ENCODE peak calls at places on chromosomes 1 and 21, in six cellular contexts. A is stomach, J is heart left ventricle, T is RWPE1, I is fibroblast of the aortic adventitia, O is mucosa of descending colon. D is an unnamed sample.

GRCh38 chr1:198788561-198789064 is 149.8 kb downstream of the PTPRC start:
- DNase-seq in A (no peak), J (no peak), T (no peak), I (no peak), O (no peak), D (peak; percentile 87)

GRCh38 chr1:232226197-232226681 is 403.7 kb downstream of the SIPA1L2 start:
- DNase-seq in A (no peak), J (no peak), T (peak; percentile 48), I (peak; percentile 15), O (no peak), D (peak; percentile 60)

GRCh38 chr21:43347864-43348766 is 78.8 kb downstream of the SIK1 start:
- DNase-seq in A (no peak), J (no peak), T (no peak), I (no peak), O (no peak), D (no peak)

GRCh38 chr1:47582891-47583608 is 145.2 kb downstream of the FOXD2 start:
- DNase-seq in A (no peak), J (no peak), T (peak; percentile 60), I (no peak), O (no peak), D (no peak)

GRCh38 chr1:16168622-16169021 is 12.8 kb upstream of the EPHA2 start:
- DNase-seq in A (no peak), J (no peak), T (no peak), I (no peak), O (no peak), D (no peak)

GRCh38 chr1:245715291-245715701 is 560.5 kb downstream of the KIF26B start:
- DNase-seq in A (no peak), J (no peak), T (no peak), I (peak; percentile 49), O (no peak), D (peak; percentile 18)

GRCh38 chr1:54052470-54052933 is 502 bp downstream of the TMEM59 start:
- DNase-seq in A (peak; percentile 32), J (no peak), T (peak; percentile 46), I (no peak), O (no peak), D (peak; percentile 31)

GRCh38 chr1:26032636-26033357 is 11.2 kb downstream of the EXTL1 start:
- DNase-seq in A (no peak), J (no peak), T (no peak), I (no peak), O (no peak), D (no peak)

GRCh38 chr1:202658766-202659165 is 51.5 kb downstream of the SYT2 start:
- DNase-seq in A (no peak), J (no peak), T (no peak), I (no peak), O (no peak), D (no peak)

GRCh38 chr1:202659541-202659940 is 50.7 kb downstream of the SYT2 start:
- DNase-seq in A (no peak), J (no peak), T (no peak), I (no peak), O (no peak), D (no peak)

GRCh38 chr1:202658251-202658650 is 52.0 kb downstream of the SYT2 start:
- DNase-seq in A (no peak), J (no peak), T (no peak), I (no peak), O (no peak), D (no peak)

GRCh38 chr1:202661136-202661845 is 49.0 kb downstream of the SYT2 start:
- DNase-seq in A (no peak), J (no peak), T (no peak), I (no peak), O (no peak), D (no peak)

GRCh38 chr1:202659974-202660373 is 50.3 kb downstream of the SYT2 start:
- DNase-seq in A (no peak), J (no peak), T (no peak), I (no peak), O (no peak), D (no peak)
- TF ChIP-seq CTCF in A (no peak), J (no peak), T (no peak), I (no peak), O (no peak), D (peak; percentile 29)

GRCh38 chr1:109598655-109599054 is 20.8 kb downstream of the GNAT2 start:
- DNase-seq in A (no peak), J (no peak), T (no peak), I (no peak), O (no peak), D (peak; percentile 58)
- TF ChIP-seq CTCF in A (no peak), J (no peak), T (no peak), I (peak; percentile 18), O (no peak), D (peak; percentile 58)

DNA sequence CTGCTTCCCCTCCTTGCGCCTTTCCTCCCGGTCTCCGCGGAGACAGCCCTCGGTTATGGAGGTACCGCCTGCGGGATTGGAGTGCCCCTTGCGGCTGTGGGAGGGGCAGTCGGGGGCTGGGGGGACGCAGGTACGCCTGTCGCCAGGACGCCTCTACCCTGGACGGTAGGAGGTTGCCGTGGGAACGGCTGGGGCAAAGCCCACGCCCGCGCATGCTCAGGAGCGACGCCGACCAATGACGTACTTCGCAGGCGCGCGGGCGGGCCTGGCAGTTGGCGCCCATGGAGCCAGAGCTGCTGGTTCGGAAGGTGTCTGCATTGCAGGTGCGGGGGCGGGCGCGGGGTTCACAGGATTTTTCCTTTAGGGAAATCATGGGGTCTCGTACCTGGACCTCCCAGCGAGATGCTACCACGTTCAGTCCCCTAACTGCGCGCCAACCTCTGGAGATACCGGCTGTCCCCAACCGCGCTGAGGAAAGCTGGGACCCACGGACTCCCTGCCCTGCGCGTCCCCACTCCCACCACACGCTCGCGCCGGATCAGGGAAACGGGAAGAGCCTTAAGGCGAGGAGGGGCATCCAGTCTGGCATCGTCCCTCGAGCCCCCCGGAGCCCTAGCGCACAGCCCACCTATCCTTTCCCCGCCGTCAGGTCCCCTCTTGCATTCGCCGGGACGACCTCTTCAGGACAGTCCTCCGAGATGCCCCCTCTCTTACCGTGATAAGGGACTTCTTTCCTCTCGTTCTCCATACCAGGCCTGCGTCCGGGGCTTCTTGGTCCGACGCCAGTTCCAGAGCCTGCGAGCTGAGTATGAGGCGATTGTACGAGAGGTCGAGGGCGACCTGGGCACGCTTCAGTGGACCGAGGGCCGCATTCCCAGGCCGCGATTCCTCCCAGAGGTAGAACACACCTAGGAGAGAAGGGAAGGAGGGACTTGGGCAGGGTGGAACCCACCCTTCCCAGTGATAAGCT is at the start of gene IQCC:
- DNase-seq in A (peak; percentile 89), J (peak; percentile 87), T (peak; percentile 85), I (peak; percentile 72), O (peak; percentile 92), D (peak; percentile 81)
- TF ChIP-seq CTCF in A (no peak), J (no peak), T (no peak), I (no peak), O (no peak), D (no peak)

GRCh38 chr21:35469446-35469845 is 420.3 kb upstream of the RUNX1 start:
- DNase-seq in A (no peak), J (no peak), T (no peak), I (peak; percentile 38), O (no peak), D (no peak)
- TF ChIP-seq CTCF in A (no peak), J (no peak), T (no peak), I (no peak), O (no peak), D (no peak)

DNA sequence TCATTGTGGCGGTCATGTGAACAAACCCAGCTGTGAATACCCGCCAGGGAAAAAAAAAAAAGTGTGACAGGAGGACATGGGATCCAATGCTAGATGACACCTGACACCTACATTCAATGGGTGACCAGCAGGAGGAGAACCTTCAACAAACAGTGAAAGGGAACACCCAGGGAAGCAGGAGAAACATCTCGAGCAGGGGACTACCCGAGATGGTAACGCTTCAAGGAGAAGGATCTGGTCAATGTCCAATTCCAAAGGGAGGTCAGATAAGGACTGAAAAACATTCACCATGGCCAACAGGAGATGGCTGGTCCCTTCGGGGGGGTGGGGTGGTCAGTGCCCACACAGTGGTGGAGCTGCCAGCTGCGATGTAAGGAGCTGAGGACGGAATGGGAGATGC is 46.3 kb downstream of the PTPN14 start:
- DNase-seq in A (no peak), J (no peak), T (no peak), I (no peak), O (no peak), D (no peak)
- TF ChIP-seq CTCF in A (no peak), J (no peak), T (no peak), I (no peak), O (no peak), D (no peak)

GRCh38 chr1:242468749-242469148 is 55.7 kb downstream of the PLD5 start:
- DNase-seq in A (no peak), J (no peak), T (no peak), I (no peak), O (no peak), D (no peak)

GRCh38 chr1:242470774-242471173 is 53.7 kb downstream of the PLD5 start:
- DNase-seq in A (no peak), J (no peak), T (no peak), I (no peak), O (no peak), D (no peak)

GRCh38 chr1:242462867-242463266 is 61.6 kb downstream of the PLD5 start:
- DNase-seq in A (no peak), J (no peak), T (no peak), I (no peak), O (no peak), D (no peak)

DNA sequence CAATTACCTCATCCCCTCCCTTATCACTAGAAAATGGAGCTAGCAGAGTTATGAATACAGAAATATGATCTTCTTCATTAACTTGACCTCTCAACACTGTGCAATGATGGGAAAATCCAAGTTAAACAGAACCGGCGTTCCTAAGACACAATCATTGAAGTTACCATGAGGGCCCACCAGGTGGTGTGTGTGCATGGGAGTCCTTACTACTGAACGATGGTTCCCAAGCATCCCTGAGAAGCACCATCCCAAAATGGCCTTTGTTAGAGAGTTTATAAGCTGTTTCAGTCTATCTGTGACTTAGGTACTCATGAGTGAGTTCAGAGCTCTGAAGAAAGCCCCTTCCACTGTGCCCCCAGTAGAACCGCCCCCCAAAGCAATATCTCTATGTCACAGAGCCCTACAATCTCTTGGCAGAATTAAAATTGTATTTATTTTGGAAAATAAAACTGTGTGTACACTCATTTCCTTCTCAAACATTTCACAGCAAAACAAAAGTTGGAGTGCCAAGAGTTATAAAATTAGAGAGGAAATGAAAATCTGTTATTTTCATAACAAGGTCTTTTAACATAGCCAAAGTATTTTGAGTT is 56.8 kb downstream of the PLD5 start:
- DNase-seq in A (peak; percentile 31), J (peak; percentile 27), T (peak; percentile 57), I (peak; percentile 31), O (no peak), D (peak; percentile 68)
- TF ChIP-seq CTCF in A (peak; percentile 38), J (peak; percentile 69), T (peak; percentile 45), I (peak; percentile 46), O (peak; percentile 12), D (peak; percentile 68)

GRCh38 chr1:8992936-8993687 is 33.1 kb downstream of the SLC2A7 start:
- DNase-seq in A (no peak), J (no peak), T (no peak), I (no peak), O (no peak), D (peak; percentile 21)
- TF ChIP-seq CTCF in A (no peak), J (no peak), T (no peak), I (peak; percentile 24), O (no peak), D (peak; percentile 42)

D was measured in choroid plexus epithelial cell.